ENCODE peak calls at places on chromosome 18, in five cellular contexts. P is RWPE1; S is epithelial cell of esophagus; F is stimulated activated naive CD4-positive, alpha-beta T cell; J is cerebellar nuclear complex. G is an unnamed sample.

GRCh38 chr18:77223653-77224052 is 26.0 kb upstream of the GALR1 start:
- DNase-seq in P (peak), F (no peak), S (peak), J (no peak), G (no peak)

GRCh38 chr18:31162825-31163435 is at the start of gene DSC1:
- DNase-seq in J (no peak), F (peak), S (no peak), P (no peak), G (no peak)

GRCh38 chr18:934518-935123 is 29.9 kb downstream of the ADCYAP1 start:
- DNase-seq in P (no peak), F (no peak), J (no peak), S (no peak), G (peak)

GRCh38 chr18:48111547-48111946 is 181.1 kb upstream of the SMAD2 start:
- DNase-seq in J (no peak), P (no peak), S (no peak), F (no peak), G (no peak)

GRCh38 chr18:77700051-77700450 is 450.4 kb downstream of the GALR1 start:
- DNase-seq in J (no peak), S (no peak), P (no peak), F (no peak), G (no peak)

GRCh38 chr18:45268583-45268982 is 346.7 kb upstream of the SLC14A2 start:
- DNase-seq in F (no peak), S (no peak), J (no peak), P (no peak), G (no peak)

GRCh38 chr18:79953921-79954651 is 2.6 kb upstream of the SLC66A2 start:
- DNase-seq in S (peak), P (no peak), J (no peak), F (no peak), G (peak)

GRCh38 chr18:79404567-79404910 is 8.8 kb downstream of the NFATC1 start:
- DNase-seq in J (no peak), S (no peak), P (no peak), F (peak), G (no peak)

GRCh38 chr18:79779700-79780190 is 18.0 kb upstream of the KCNG2 start:
- DNase-seq in S (no peak), P (no peak), J (no peak), F (no peak), G (no peak)

GRCh38 chr18:63161032-63161727 is 158.4 kb downstream of the BCL2 start:
- DNase-seq in S (no peak), J (no peak), P (no peak), F (peak), G (peak)

GRCh38 chr18:59993560-59993959 is 93.8 kb downstream of the PMAIP1 start:
- DNase-seq in F (no peak), S (peak), P (no peak), J (no peak), G (no peak)

GRCh38 chr18:6920099-6920955 is 190.8 kb downstream of the ARHGAP28 start:
- DNase-seq in J (no peak), P (peak), S (peak), F (no peak), G (peak)

GRCh38 chr18:63137999-63138448 is 181.5 kb downstream of the BCL2 start:
- DNase-seq in P (no peak), S (no peak), J (no peak), F (peak), G (peak)

GRCh38 chr18:57428221-57429150 is 6.7 kb upstream of the ONECUT2 start:
- DNase-seq in P (no peak), F (no peak), J (no peak), S (no peak), G (peak)

GRCh38 chr18:46481847-46482245 is 175.2 kb downstream of the LOXHD1 start:
- DNase-seq in P (peak), J (no peak), F (no peak), S (peak), G (peak)

GRCh38 chr18:72866901-72867701 is 686 bp downstream of the NETO1 start:
- DNase-seq in F (peak), P (peak), S (peak), J (no peak), G (peak)

GRCh38 chr18:27844416-27844792 is 332.5 kb downstream of the CDH2 start:
- DNase-seq in J (no peak), S (no peak), F (no peak), P (no peak), G (no peak)

GRCh38 chr18:79466591-79466990 is 70.9 kb downstream of the NFATC1 start:
- DNase-seq in P (no peak), F (no peak), J (no peak), S (no peak), G (peak)

GRCh38 chr18:59873616-59874015 is 26.2 kb upstream of the PMAIP1 start:
- DNase-seq in F (no peak), S (no peak), J (no peak), P (no peak), G (no peak)

GRCh38 chr18:34691626-34692025 is 18.5 kb upstream of the DTNA start:
- DNase-seq in J (no peak), F (no peak), P (no peak), S (no peak), G (no peak)

G was measured in DMS53.